ENCODE peak calls at places on chromosomes 2 and 18, in four cellular contexts. One of them, this sample, is unnamed.

GRCh38 chr2:175154670-175155082 is 13.3 kb downstream of the ATF2 start:
- DNase-seq in endothelial cell: no peak
- DNase-seq in fibroblast of mammary gland: peak; percentile 75
- DNase-seq in AG04449: peak; percentile 51
- DNase-seq in this sample: peak; percentile 67

GRCh38 chr18:63823516-63824219 is 48.5 kb downstream of the SERPINB7 start:
- DNase-seq in endothelial cell: no peak
- DNase-seq in fibroblast of mammary gland: peak; percentile 22
- DNase-seq in AG04449: peak; percentile 61
- DNase-seq in this sample: peak; percentile 51

GRCh38 chr2:38535745-38536506 is 66.8 kb downstream of the HNRNPLL start:
- DNase-seq in endothelial cell: peak; percentile 90
- DNase-seq in fibroblast of mammary gland: peak; percentile 58
- DNase-seq in AG04449: no peak
- DNase-seq in this sample: peak; percentile 68

GRCh38 chr2:210230984-210231383 is 5.7 kb upstream of the ACADL start:
- DNase-seq in endothelial cell: no peak
- DNase-seq in fibroblast of mammary gland: no peak
- DNase-seq in AG04449: no peak
- DNase-seq in this sample: no peak

GRCh38 chr18:37405229-37405628 is 160.4 kb downstream of the CELF4 start:
- DNase-seq in endothelial cell: no peak
- DNase-seq in fibroblast of mammary gland: no peak
- DNase-seq in AG04449: no peak
- DNase-seq in this sample: no peak

GRCh38 chr2:174004900-174005605 is 39.9 kb upstream of the SP3 start:
- DNase-seq in endothelial cell: no peak
- DNase-seq in fibroblast of mammary gland: peak; percentile 83
- DNase-seq in AG04449: no peak
- DNase-seq in this sample: peak; percentile 82

GRCh38 chr2:138897274-138897673 is 117.1 kb upstream of the NXPH2 start:
- DNase-seq in endothelial cell: no peak
- DNase-seq in fibroblast of mammary gland: no peak
- DNase-seq in AG04449: no peak
- DNase-seq in this sample: no peak

GRCh38 chr2:217951521-217952247 is 51.1 kb downstream of the TNS1 start:
- DNase-seq in endothelial cell: no peak
- DNase-seq in fibroblast of mammary gland: no peak
- DNase-seq in AG04449: no peak
- DNase-seq in this sample: no peak

GRCh38 chr2:84631047-84631446 is 114.7 kb downstream of the DNAH6 start:
- DNase-seq in endothelial cell: peak; percentile 12
- DNase-seq in fibroblast of mammary gland: peak; percentile 52
- DNase-seq in AG04449: no peak
- DNase-seq in this sample: peak; percentile 59

GRCh38 chr2:147420517-147420916 is 424.3 kb upstream of the ACVR2A start:
- DNase-seq in endothelial cell: no peak
- DNase-seq in fibroblast of mammary gland: no peak
- DNase-seq in AG04449: no peak
- DNase-seq in this sample: no peak

GRCh38 chr2:147910990-147911473 is 66.2 kb downstream of the ACVR2A start:
- DNase-seq in endothelial cell: peak; percentile 24
- DNase-seq in fibroblast of mammary gland: peak; percentile 80
- DNase-seq in AG04449: peak; percentile 16
- DNase-seq in this sample: peak; percentile 89

GRCh38 chr2:180040146-180040925 is 33.2 kb upstream of the CWC22 start:
- DNase-seq in endothelial cell: no peak
- DNase-seq in fibroblast of mammary gland: peak; percentile 99
- DNase-seq in AG04449: peak; percentile 94
- DNase-seq in this sample: peak; percentile 98
- TF ChIP-seq CTCF in endothelial cell: no peak
- TF ChIP-seq CTCF in fibroblast of mammary gland: peak; percentile 42
- TF ChIP-seq CTCF in AG04449: peak; percentile 28
- TF ChIP-seq CTCF in this sample: peak; percentile 43

GRCh38 chr2:16080516-16080915 is 140.2 kb downstream of the MYCN start:
- DNase-seq in endothelial cell: no peak
- DNase-seq in fibroblast of mammary gland: no peak
- DNase-seq in AG04449: no peak
- DNase-seq in this sample: no peak

GRCh38 chr2:16081316-16082200 is 141.2 kb downstream of the MYCN start:
- DNase-seq in endothelial cell: no peak
- DNase-seq in fibroblast of mammary gland: no peak
- DNase-seq in AG04449: no peak
- DNase-seq in this sample: no peak

GRCh38 chr2:16077601-16078000 is 137.3 kb downstream of the MYCN start:
- DNase-seq in endothelial cell: no peak
- DNase-seq in fibroblast of mammary gland: no peak
- DNase-seq in AG04449: no peak
- DNase-seq in this sample: no peak

GRCh38 chr2:16080071-16080470 is 139.7 kb downstream of the MYCN start:
- DNase-seq in endothelial cell: no peak
- DNase-seq in fibroblast of mammary gland: no peak
- DNase-seq in AG04449: no peak
- DNase-seq in this sample: no peak

DNA sequence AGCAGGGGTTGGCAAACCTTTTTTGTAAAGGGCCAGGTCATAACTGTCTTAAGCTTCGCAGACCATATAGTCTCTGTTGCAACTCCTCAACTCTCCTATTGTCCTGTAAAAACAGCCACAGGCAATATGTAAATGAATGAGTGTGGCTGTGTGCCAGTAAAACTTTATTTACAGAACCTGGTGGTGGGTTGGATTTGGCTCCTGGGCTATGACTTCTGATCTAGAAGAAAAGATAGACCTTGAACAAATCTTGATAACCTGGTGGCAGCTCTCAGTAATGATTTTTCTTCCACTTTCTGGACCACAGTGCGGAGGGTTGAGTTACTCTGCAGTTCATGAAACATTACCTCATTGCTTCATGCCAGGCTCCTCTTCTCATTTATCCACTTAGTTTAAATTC is 139.3 kb downstream of the MYCN start:
- DNase-seq in endothelial cell: no peak
- DNase-seq in fibroblast of mammary gland: no peak
- DNase-seq in AG04449: no peak
- DNase-seq in this sample: no peak
- TF ChIP-seq CTCF in endothelial cell: no peak
- TF ChIP-seq CTCF in fibroblast of mammary gland: no peak
- TF ChIP-seq CTCF in AG04449: no peak
- TF ChIP-seq CTCF in this sample: no peak

DNA sequence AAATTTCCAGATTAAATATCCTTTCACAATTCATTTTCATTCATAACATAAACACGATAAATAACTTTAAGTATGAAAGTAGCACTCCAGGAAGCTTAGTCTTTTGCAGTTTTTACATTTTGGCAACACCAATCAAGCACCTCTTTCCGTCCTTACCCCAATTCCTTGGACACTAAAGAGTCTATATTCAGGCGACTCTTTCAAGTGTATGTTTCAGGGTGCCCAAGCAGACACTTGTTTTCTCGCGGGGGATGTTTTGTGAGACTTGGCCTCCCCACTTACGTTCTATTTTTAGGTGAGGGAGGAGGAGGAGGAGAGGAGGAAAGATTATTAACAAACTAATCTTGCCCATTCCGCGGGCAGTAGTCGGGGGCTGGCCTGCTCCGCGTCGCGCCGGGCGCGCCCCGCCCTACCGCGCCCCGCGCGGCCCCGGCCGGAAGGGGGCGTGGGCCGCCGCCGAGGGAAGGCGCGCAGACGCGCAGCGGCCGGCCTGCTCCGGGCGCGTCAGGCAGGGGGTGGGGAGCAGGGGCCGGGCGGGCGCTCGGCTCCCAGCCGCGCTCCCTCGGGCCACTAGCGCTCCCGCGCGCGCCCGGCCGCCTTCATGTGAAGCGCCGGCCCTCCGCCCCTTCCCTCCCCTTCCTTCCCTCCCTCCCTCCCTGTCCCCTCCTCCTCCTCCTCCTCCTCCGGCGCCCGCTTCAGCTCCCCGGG is at the start of gene ITPRID2:
- DNase-seq in endothelial cell: peak; percentile 89
- DNase-seq in fibroblast of mammary gland: peak; percentile 82
- DNase-seq in AG04449: no peak
- DNase-seq in this sample: peak; percentile 92
- TF ChIP-seq CTCF in endothelial cell: no peak
- TF ChIP-seq CTCF in fibroblast of mammary gland: no peak
- TF ChIP-seq CTCF in AG04449: no peak
- TF ChIP-seq CTCF in this sample: no peak

GRCh38 chr2:65228249-65228750 is 669 bp downstream of the ACTR2 start:
- DNase-seq in endothelial cell: no peak
- DNase-seq in fibroblast of mammary gland: peak; percentile 52
- DNase-seq in AG04449: no peak
- DNase-seq in this sample: no peak
- TF ChIP-seq CTCF in endothelial cell: no peak
- TF ChIP-seq CTCF in fibroblast of mammary gland: no peak
- TF ChIP-seq CTCF in AG04449: no peak
- TF ChIP-seq CTCF in this sample: no peak

GRCh38 chr2:187296869-187297268 is 151.2 kb downstream of the CALCRL start:
- DNase-seq in endothelial cell: no peak
- DNase-seq in fibroblast of mammary gland: no peak
- DNase-seq in AG04449: no peak
- DNase-seq in this sample: no peak

GRCh38 chr2:187302619-187303018 is 145.4 kb downstream of the CALCRL start:
- DNase-seq in endothelial cell: no peak
- DNase-seq in fibroblast of mammary gland: peak; percentile 48
- DNase-seq in AG04449: no peak
- DNase-seq in this sample: peak; percentile 92

GRCh38 chr2:187302146-187302545 is 145.9 kb downstream of the CALCRL start:
- DNase-seq in endothelial cell: no peak
- DNase-seq in fibroblast of mammary gland: peak; percentile 39
- DNase-seq in AG04449: no peak
- DNase-seq in this sample: peak; percentile 48

GRCh38 chr2:187297806-187298205 is 150.2 kb downstream of the CALCRL start:
- DNase-seq in endothelial cell: no peak
- DNase-seq in fibroblast of mammary gland: no peak
- DNase-seq in AG04449: no peak
- DNase-seq in this sample: peak; percentile 16

GRCh38 chr2:187299122-187299906 is 148.7 kb downstream of the CALCRL start:
- DNase-seq in endothelial cell: peak; percentile 8
- DNase-seq in fibroblast of mammary gland: peak; percentile 76
- DNase-seq in AG04449: no peak
- DNase-seq in this sample: peak; percentile 63
- TF ChIP-seq CTCF in endothelial cell: no peak
- TF ChIP-seq CTCF in fibroblast of mammary gland: peak; percentile 67
- TF ChIP-seq CTCF in AG04449: no peak
- TF ChIP-seq CTCF in this sample: peak; percentile 43